ENCODE peak calls at places on chromosomes 2 and 18, in eight cellular contexts. J, T, B, A, K, N, M and U are unnamed samples. For H3K4me1, the result is how much of the 10 kb centered on the place peaks cover.

GRCh38 chr18:48488388-48488850 is 50.4 kb upstream of the CTIF start:
- DNase-seq in J (no peak), B (peak), T (peak), A (no peak), N (peak), K (peak), M (peak), U (peak)

GRCh38 chr2:45943231-45944044 is 292.0 kb downstream of the PRKCE start:
- DNase-seq in A (no peak), J (no peak), T (no peak), K (no peak), B (no peak), M (no peak), N (no peak), U (no peak)

GRCh38 chr18:59549797-59550516 is 147.3 kb downstream of the CCBE1 start:
- DNase-seq in J (no peak), M (no peak), B (no peak), A (no peak), K (peak), N (no peak), T (no peak), U (no peak)

GRCh38 chr2:130987519-130988425 is 105.5 kb downstream of the FAM168B start:
- DNase-seq in B (no peak), T (no peak), J (no peak), A (no peak), N (no peak), M (no peak), K (no peak), U (no peak)

GRCh38 chr18:26549103-26549485 is 741 bp upstream of the KCTD1 start:
- DNase-seq in J (no peak), K (peak), B (peak), T (peak), M (no peak), A (no peak), N (peak), U (peak)

GRCh38 chr2:54503192-54503591 is 47.1 kb downstream of the SPTBN1 start:
- DNase-seq in B (peak), J (no peak), M (no peak), A (peak), K (no peak), N (peak), T (peak), U (peak)

GRCh38 chr2:14634223-14634884 is 1.8 kb downstream of the LRATD1 start:
- DNase-seq in A (peak), T (peak), M (no peak), B (peak), N (peak), J (peak), K (peak), U (peak)

GRCh38 chr18:3584897-3585460 is 135.0 kb downstream of the TGIF1 start:
- DNase-seq in N (peak), A (peak), J (no peak), K (no peak), B (no peak), M (no peak), T (no peak), U (no peak)

GRCh38 chr18:1541478-1541877 is 636.8 kb downstream of the ADCYAP1 start:
- DNase-seq in T (no peak), A (no peak), B (no peak), K (no peak), J (no peak), M (no peak), N (no peak), U (no peak)

GRCh38 chr2:54895735-54896134 is 154.5 kb downstream of the RTN4 start:
- DNase-seq in B (peak), K (no peak), J (no peak), N (no peak), A (no peak), M (no peak), T (peak), U (no peak)

GRCh38 chr2:7400628-7401027 is 483.4 kb downstream of the RNF144A start:
- DNase-seq in M (no peak), J (no peak), A (no peak), N (no peak), T (no peak), B (no peak), K (no peak), U (no peak)

GRCh38 chr18:45951021-45951714 is 16.0 kb downstream of the EPG5 start:
- DNase-seq in B (peak), J (no peak), N (peak), K (no peak), A (no peak), T (peak), M (peak), U (no peak)

GRCh38 chr18:45277870-45278269 is 337.4 kb upstream of the SLC14A2 start:
- DNase-seq in J (no peak), T (no peak), M (no peak), B (no peak), K (no peak), N (no peak), A (no peak), U (no peak)

GRCh38 chr2:197850882-197851281 is 46.5 kb downstream of the PLCL1 start:
- DNase-seq in M (no peak), T (peak), B (no peak), A (no peak), J (no peak), N (no peak), K (no peak), U (no peak)

GRCh38 chr2:18814387-18814786 is 225.0 kb upstream of the NT5C1B start:
- DNase-seq in M (no peak), B (peak), J (no peak), N (no peak), A (no peak), K (no peak), T (peak), U (no peak)

GRCh38 chr2:159283529-159283928 is 3.0 kb downstream of the WDSUB1 start:
- DNase-seq in A (no peak), N (no peak), T (no peak), M (no peak), K (no peak), B (no peak), J (no peak), U (no peak)

GRCh38 chr2:160984426-160985077 is 175.7 kb upstream of the TANK start:
- DNase-seq in B (no peak), J (peak), M (no peak), A (no peak), T (no peak), N (no peak), K (peak), U (no peak)

GRCh38 chr2:42392191-42392590 is 31.2 kb upstream of the COX7A2L start:
- DNase-seq in B (no peak), N (no peak), M (no peak), K (no peak), J (no peak), A (no peak), T (no peak), U (no peak)

GRCh38 chr2:24971300-24971549 is 530 bp downstream of the DNAJC27 start:
- DNase-seq in A (no peak), B (no peak), T (no peak), N (no peak), K (no peak), J (no peak), M (no peak), U (no peak)

GRCh38 chr2:9703085-9703641 is 72.4 kb upstream of the YWHAQ start:
- DNase-seq in N (peak), K (no peak), T (peak), B (peak), J (no peak), A (no peak), M (peak), U (no peak)

GRCh38 chr2:84481702-84482101 is 22.6 kb upstream of the SUCLG1 start:
- DNase-seq in B (peak), T (peak), N (no peak), A (no peak), K (no peak), J (no peak), M (no peak), U (no peak)

GRCh38 chr18:63553117-63553516 is 10.9 kb downstream of the SERPINB12 start:
- DNase-seq in A (no peak), J (no peak), K (peak), B (peak), T (peak), M (peak), N (peak), U (no peak)

GRCh38 chr2:115165529-115166109 is 723.2 kb downstream of the DPP10 start:
- DNase-seq in A (no peak), B (peak), J (no peak), M (no peak), K (no peak), N (peak), T (peak), U (no peak)

DNA sequence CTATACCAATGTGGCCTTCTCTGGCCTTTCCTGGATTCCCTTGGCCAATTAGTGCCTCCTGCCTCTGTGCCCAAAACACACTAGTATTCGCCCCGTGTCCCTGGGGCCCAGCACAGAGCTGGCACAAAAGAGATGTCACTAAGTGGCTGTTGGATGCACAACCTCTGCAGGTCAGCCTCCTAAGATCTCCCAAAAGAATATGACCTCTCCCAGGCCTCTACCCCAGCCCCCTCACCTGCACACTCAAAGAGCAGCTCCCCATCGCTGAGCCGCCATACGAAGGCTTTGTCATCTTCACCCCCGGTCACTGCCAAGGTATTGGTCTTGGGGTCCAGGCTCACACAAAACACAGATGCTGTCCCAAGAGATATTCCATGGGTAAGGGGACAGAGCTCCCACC is 2.7 kb downstream of the AAMP start:
- DNase-seq in M (no peak), N (no peak), B (no peak), T (no peak), A (no peak), K (no peak), J (no peak), U (no peak)
- H3K4me1 ChIP-seq in M (under half), N (under half), B (under half), T (under half), A (under half), K (half or more), J (under half), U (under half)

GRCh38 chr2:232537499-232537898 is 2.0 kb upstream of the CHRNG start:
- DNase-seq in M (no peak), N (no peak), B (no peak), J (peak), K (peak), A (no peak), T (no peak), U (no peak)
- H3K4me1 ChIP-seq in M (under half), N (under half), B (under half), J (under half), K (under half), A (under half), T (under half), U (under half)

DNA sequence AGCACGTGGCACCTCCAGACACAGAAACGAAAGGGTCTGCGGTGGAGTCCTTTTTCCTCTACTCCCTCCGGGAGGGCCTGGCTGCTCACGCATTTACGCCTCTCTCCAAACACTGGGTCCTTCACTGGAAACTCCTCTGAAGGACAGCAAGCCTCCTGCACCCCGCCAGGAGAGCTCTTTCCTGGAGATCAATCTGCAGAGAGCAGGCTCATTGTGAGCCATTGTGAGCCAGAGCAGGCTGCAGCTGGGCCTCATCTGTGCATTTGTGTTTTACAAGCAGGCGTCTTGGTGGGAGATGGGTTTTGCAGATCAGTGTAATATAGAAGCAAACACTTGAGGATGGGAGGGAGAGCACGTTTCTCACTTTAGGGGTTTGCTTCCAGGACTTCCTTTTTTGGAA is 163.3 kb downstream of the GLI2 start:
- DNase-seq in T (no peak), K (no peak), A (no peak), J (no peak), N (no peak), M (no peak), B (no peak), U (no peak)
- H3K4me1 ChIP-seq in T (under half), K (under half), A (under half), J (under half), N (under half), M (under half), B (under half), U (under half)

GRCh38 chr2:1717129-1717528 is 27.2 kb downstream of the PXDN start:
- DNase-seq in T (no peak), K (peak), N (peak), J (no peak), A (no peak), B (no peak), M (no peak), U (no peak)
- H3K4me1 ChIP-seq in T (under half), K (half or more), N (under half), J (under half), A (under half), B (under half), M (under half), U (under half)

GRCh38 chr2:167943877-167944276 is 303.5 kb downstream of the STK39 start:
- DNase-seq in B (peak), M (no peak), K (no peak), J (no peak), T (peak), A (no peak), N (no peak), U (no peak)
- H3K4me1 ChIP-seq in B (under half), M (under half), K (under half), J (under half), T (under half), A (under half), N (under half), U (under half)

DNA sequence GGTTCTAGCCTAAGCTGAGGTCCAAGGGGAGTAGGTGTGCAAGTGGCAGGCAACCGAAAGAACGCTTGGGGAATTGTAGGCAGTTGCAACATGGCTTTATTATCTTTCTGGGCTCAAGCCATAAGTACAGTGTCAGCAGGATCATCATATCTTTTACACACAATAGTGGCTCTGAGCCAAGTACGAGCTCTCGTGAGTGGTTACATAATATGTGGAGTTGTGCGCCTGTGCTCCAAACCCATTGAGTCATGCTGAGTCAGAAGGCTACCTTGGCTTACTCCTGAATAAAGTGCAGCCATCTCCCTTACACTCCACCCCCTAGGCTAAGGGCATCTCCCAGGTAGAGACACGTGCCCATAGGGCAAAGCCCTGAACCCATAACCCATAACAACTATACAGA is 233.9 kb downstream of the SATB2 start:
- DNase-seq in N (peak), J (no peak), A (no peak), K (no peak), T (peak), M (no peak), B (peak), U (peak)
- H3K4me1 ChIP-seq in N (under half), J (under half), A (under half), K (under half), T (under half), M (under half), B (under half), U (under half)

GRCh38 chr2:236194786-236195185 is 26.6 kb upstream of the GBX2 start:
- DNase-seq in M (no peak), J (no peak), K (no peak), T (no peak), A (no peak), N (no peak), B (no peak), U (no peak)
- H3K4me1 ChIP-seq in M (under half), J (under half), K (under half), T (under half), A (under half), N (under half), B (under half), U (under half)

GRCh38 chr2:1738646-1739302 is 5.5 kb downstream of the PXDN start:
- DNase-seq in T (no peak), J (no peak), N (no peak), B (peak), A (no peak), K (no peak), M (no peak), U (no peak)
- H3K4me1 ChIP-seq in T (under half), J (under half), N (under half), B (under half), A (under half), K (half or more), M (under half), U (under half)

GRCh38 chr2:146940016-146940685 is 904.7 kb upstream of the ACVR2A start:
- DNase-seq in J (no peak), B (peak), N (no peak), T (no peak), A (no peak), M (no peak), K (no peak), U (no peak)

GRCh38 chr2:146949400-146949799 is 895.4 kb upstream of the ACVR2A start:
- DNase-seq in M (no peak), J (no peak), B (no peak), N (no peak), K (no peak), A (no peak), T (no peak), U (no peak)

DNA sequence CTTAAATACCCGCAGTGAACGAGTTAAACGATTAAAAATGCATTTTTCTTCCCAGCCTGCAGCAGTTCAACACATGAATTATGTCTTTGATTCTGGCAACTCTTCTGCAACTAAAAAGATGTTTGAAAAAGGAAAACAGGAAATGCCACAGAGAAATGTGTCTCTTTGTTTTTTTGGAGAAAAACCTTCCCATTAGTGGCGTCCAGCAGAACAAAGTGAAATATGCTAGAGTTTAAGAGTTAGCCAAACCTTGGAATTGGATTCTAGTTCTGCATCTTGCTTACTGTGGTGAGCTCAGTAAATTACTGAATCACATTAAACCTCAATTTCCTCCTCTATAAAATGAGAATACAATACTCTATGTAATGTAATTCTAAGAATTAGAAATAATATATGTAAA is 900.2 kb upstream of the ACVR2A start:
- DNase-seq in J (no peak), B (no peak), M (no peak), K (no peak), A (no peak), N (no peak), T (no peak), U (no peak)
- H3K4me1 ChIP-seq in J (under half), B (under half), M (under half), K (under half), A (under half), N (under half), T (under half), U (under half)

DNA sequence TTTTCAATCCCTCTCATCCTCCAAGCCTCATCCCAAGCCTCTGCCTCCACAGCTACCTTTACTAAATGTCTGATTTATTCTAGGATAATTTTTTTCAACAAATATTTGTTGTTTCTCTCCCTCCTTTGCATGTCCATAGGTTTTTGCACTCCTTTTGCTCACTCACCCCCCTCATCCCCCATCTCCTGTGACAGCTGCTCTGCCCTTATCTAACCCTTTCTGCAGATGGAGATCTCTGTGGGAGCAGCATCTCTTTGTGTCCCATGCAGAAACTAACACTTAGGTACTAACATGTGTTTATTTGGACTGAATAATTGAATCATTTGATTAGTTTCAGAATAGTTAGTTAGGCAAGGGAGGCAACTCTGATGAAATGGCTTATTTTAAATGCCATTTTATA is 47.6 kb upstream of the NABP1 start:
- DNase-seq in N (no peak), M (no peak), A (no peak), K (no peak), J (no peak), B (no peak), T (no peak), U (no peak)
- H3K4me1 ChIP-seq in N (half or more), M (under half), A (under half), K (under half), J (under half), B (under half), T (under half), U (under half)